ENCODE peak calls at places on chromosome 12, in eight cellular contexts. One of them, this sample, is unnamed.

GRCh38 chr12:98743362-98743953 is 98.4 kb downstream of the APAF1 start:
- DNase-seq in GM12891: peak; percentile 32
- DNase-seq in activated CD4-positive, alpha-beta T cell treated with anti-CD3 and anti-CD28 coated beads, Interleukin-2, amount 50 U/mL, for 1 hour: peak; percentile 22
- DNase-seq in activated naive CD8-positive, alpha-beta T cell treated with anti-CD3 and anti-CD28 coated beads, Interleukin-2, amount 10 ng/mL, durations not matched to agents 7 days and 5 days: peak; percentile 33
- DNase-seq in fibroblast of the aortic adventitia: no peak
- DNase-seq in WTC11: peak; percentile 62
- DNase-seq in kidney: no peak
- DNase-seq in amniotic stem cell: no peak
- DNase-seq in this sample: no peak

GRCh38 chr12:124867389-124867930 is 3.8 kb upstream of the SCARB1 start:
- DNase-seq in GM12891: no peak
- DNase-seq in activated CD4-positive, alpha-beta T cell treated with anti-CD3 and anti-CD28 coated beads, Interleukin-2, amount 50 U/mL, for 1 hour: no peak
- DNase-seq in activated naive CD8-positive, alpha-beta T cell treated with anti-CD3 and anti-CD28 coated beads, Interleukin-2, amount 10 ng/mL, durations not matched to agents 7 days and 5 days: no peak
- DNase-seq in fibroblast of the aortic adventitia: peak; percentile 43
- DNase-seq in WTC11: no peak
- DNase-seq in kidney: no peak
- DNase-seq in amniotic stem cell: no peak
- DNase-seq in this sample: peak; percentile 55

GRCh38 chr12:92140919-92141536 is 4.6 kb downstream of the BTG1 start:
- DNase-seq in GM12891: no peak
- DNase-seq in activated CD4-positive, alpha-beta T cell treated with anti-CD3 and anti-CD28 coated beads, Interleukin-2, amount 50 U/mL, for 1 hour: no peak
- DNase-seq in activated naive CD8-positive, alpha-beta T cell treated with anti-CD3 and anti-CD28 coated beads, Interleukin-2, amount 10 ng/mL, durations not matched to agents 7 days and 5 days: no peak
- DNase-seq in fibroblast of the aortic adventitia: peak; percentile 17
- DNase-seq in WTC11: no peak
- DNase-seq in kidney: no peak
- DNase-seq in amniotic stem cell: no peak
- DNase-seq in this sample: no peak

GRCh38 chr12:80226576-80226975 is 127.2 kb downstream of the OTOGL start:
- DNase-seq in GM12891: no peak
- DNase-seq in activated CD4-positive, alpha-beta T cell treated with anti-CD3 and anti-CD28 coated beads, Interleukin-2, amount 50 U/mL, for 1 hour: no peak
- DNase-seq in activated naive CD8-positive, alpha-beta T cell treated with anti-CD3 and anti-CD28 coated beads, Interleukin-2, amount 10 ng/mL, durations not matched to agents 7 days and 5 days: no peak
- DNase-seq in fibroblast of the aortic adventitia: peak; percentile 45
- DNase-seq in WTC11: no peak
- DNase-seq in kidney: no peak
- DNase-seq in amniotic stem cell: no peak
- DNase-seq in this sample: no peak

GRCh38 chr12:102323799-102324198 is 126.2 kb upstream of the PMCH start:
- DNase-seq in GM12891: no peak
- DNase-seq in activated CD4-positive, alpha-beta T cell treated with anti-CD3 and anti-CD28 coated beads, Interleukin-2, amount 50 U/mL, for 1 hour: no peak
- DNase-seq in activated naive CD8-positive, alpha-beta T cell treated with anti-CD3 and anti-CD28 coated beads, Interleukin-2, amount 10 ng/mL, durations not matched to agents 7 days and 5 days: no peak
- DNase-seq in fibroblast of the aortic adventitia: no peak
- DNase-seq in WTC11: no peak
- DNase-seq in kidney: no peak
- DNase-seq in amniotic stem cell: no peak
- DNase-seq in this sample: no peak

GRCh38 chr12:115149685-115150378 is 465.9 kb upstream of the TBX3 start:
- DNase-seq in GM12891: no peak
- DNase-seq in activated CD4-positive, alpha-beta T cell treated with anti-CD3 and anti-CD28 coated beads, Interleukin-2, amount 50 U/mL, for 1 hour: no peak
- DNase-seq in activated naive CD8-positive, alpha-beta T cell treated with anti-CD3 and anti-CD28 coated beads, Interleukin-2, amount 10 ng/mL, durations not matched to agents 7 days and 5 days: no peak
- DNase-seq in fibroblast of the aortic adventitia: peak; percentile 91
- DNase-seq in WTC11: no peak
- DNase-seq in kidney: no peak
- DNase-seq in amniotic stem cell: peak; percentile 41
- DNase-seq in this sample: no peak

GRCh38 chr12:100574262-100575074 is 984 bp downstream of the GAS2L3 start:
- DNase-seq in GM12891: no peak
- DNase-seq in activated CD4-positive, alpha-beta T cell treated with anti-CD3 and anti-CD28 coated beads, Interleukin-2, amount 50 U/mL, for 1 hour: no peak
- DNase-seq in activated naive CD8-positive, alpha-beta T cell treated with anti-CD3 and anti-CD28 coated beads, Interleukin-2, amount 10 ng/mL, durations not matched to agents 7 days and 5 days: no peak
- DNase-seq in fibroblast of the aortic adventitia: peak; percentile 34
- DNase-seq in WTC11: peak; percentile 23
- DNase-seq in kidney: no peak
- DNase-seq in amniotic stem cell: no peak
- DNase-seq in this sample: peak; percentile 24

GRCh38 chr12:100356646-100357223 is at the start of gene SLC17A8:
- DNase-seq in GM12891: no peak
- DNase-seq in activated CD4-positive, alpha-beta T cell treated with anti-CD3 and anti-CD28 coated beads, Interleukin-2, amount 50 U/mL, for 1 hour: no peak
- DNase-seq in activated naive CD8-positive, alpha-beta T cell treated with anti-CD3 and anti-CD28 coated beads, Interleukin-2, amount 10 ng/mL, durations not matched to agents 7 days and 5 days: no peak
- DNase-seq in fibroblast of the aortic adventitia: no peak
- DNase-seq in WTC11: peak; percentile 64
- DNase-seq in kidney: no peak
- DNase-seq in amniotic stem cell: no peak
- DNase-seq in this sample: peak; percentile 17

GRCh38 chr12:46657416-46658411 is 168.1 kb downstream of the SLC38A4 start:
- DNase-seq in GM12891: no peak
- DNase-seq in activated CD4-positive, alpha-beta T cell treated with anti-CD3 and anti-CD28 coated beads, Interleukin-2, amount 50 U/mL, for 1 hour: no peak
- DNase-seq in activated naive CD8-positive, alpha-beta T cell treated with anti-CD3 and anti-CD28 coated beads, Interleukin-2, amount 10 ng/mL, durations not matched to agents 7 days and 5 days: no peak
- DNase-seq in fibroblast of the aortic adventitia: peak; percentile 51
- DNase-seq in WTC11: no peak
- DNase-seq in kidney: no peak
- DNase-seq in amniotic stem cell: no peak
- DNase-seq in this sample: no peak

GRCh38 chr12:30828686-30829085 is 73.9 kb upstream of the CAPRIN2 start:
- DNase-seq in GM12891: no peak
- DNase-seq in activated CD4-positive, alpha-beta T cell treated with anti-CD3 and anti-CD28 coated beads, Interleukin-2, amount 50 U/mL, for 1 hour: no peak
- DNase-seq in activated naive CD8-positive, alpha-beta T cell treated with anti-CD3 and anti-CD28 coated beads, Interleukin-2, amount 10 ng/mL, durations not matched to agents 7 days and 5 days: no peak
- DNase-seq in fibroblast of the aortic adventitia: no peak
- DNase-seq in WTC11: no peak
- DNase-seq in kidney: no peak
- DNase-seq in amniotic stem cell: no peak
- DNase-seq in this sample: no peak

GRCh38 chr12:81284137-81284536 is 206.3 kb downstream of the ACSS3 start:
- DNase-seq in GM12891: no peak
- DNase-seq in activated CD4-positive, alpha-beta T cell treated with anti-CD3 and anti-CD28 coated beads, Interleukin-2, amount 50 U/mL, for 1 hour: no peak
- DNase-seq in activated naive CD8-positive, alpha-beta T cell treated with anti-CD3 and anti-CD28 coated beads, Interleukin-2, amount 10 ng/mL, durations not matched to agents 7 days and 5 days: no peak
- DNase-seq in fibroblast of the aortic adventitia: no peak
- DNase-seq in WTC11: no peak
- DNase-seq in kidney: no peak
- DNase-seq in amniotic stem cell: no peak
- DNase-seq in this sample: peak; percentile 4

GRCh38 chr12:106274575-106275081 is 26.8 kb upstream of the CKAP4 start:
- DNase-seq in GM12891: no peak
- DNase-seq in activated CD4-positive, alpha-beta T cell treated with anti-CD3 and anti-CD28 coated beads, Interleukin-2, amount 50 U/mL, for 1 hour: no peak
- DNase-seq in activated naive CD8-positive, alpha-beta T cell treated with anti-CD3 and anti-CD28 coated beads, Interleukin-2, amount 10 ng/mL, durations not matched to agents 7 days and 5 days: no peak
- DNase-seq in fibroblast of the aortic adventitia: peak; percentile 46
- DNase-seq in WTC11: no peak
- DNase-seq in kidney: no peak
- DNase-seq in amniotic stem cell: no peak
- DNase-seq in this sample: peak; percentile 67

GRCh38 chr12:54032627-54033100 is at the start of gene HOXC5:
- DNase-seq in GM12891: peak; percentile 67
- DNase-seq in activated CD4-positive, alpha-beta T cell treated with anti-CD3 and anti-CD28 coated beads, Interleukin-2, amount 50 U/mL, for 1 hour: peak; percentile 55
- DNase-seq in activated naive CD8-positive, alpha-beta T cell treated with anti-CD3 and anti-CD28 coated beads, Interleukin-2, amount 10 ng/mL, durations not matched to agents 7 days and 5 days: peak; percentile 70
- DNase-seq in fibroblast of the aortic adventitia: peak; percentile 79
- DNase-seq in WTC11: peak; percentile 86
- DNase-seq in kidney: peak; percentile 87
- DNase-seq in amniotic stem cell: no peak
- DNase-seq in this sample: peak; percentile 86

GRCh38 chr12:9868271-9868815 is 811 bp downstream of the CLEC2B start:
- DNase-seq in GM12891: no peak
- DNase-seq in activated CD4-positive, alpha-beta T cell treated with anti-CD3 and anti-CD28 coated beads, Interleukin-2, amount 50 U/mL, for 1 hour: no peak
- DNase-seq in activated naive CD8-positive, alpha-beta T cell treated with anti-CD3 and anti-CD28 coated beads, Interleukin-2, amount 10 ng/mL, durations not matched to agents 7 days and 5 days: no peak
- DNase-seq in fibroblast of the aortic adventitia: peak; percentile 7
- DNase-seq in WTC11: no peak
- DNase-seq in kidney: no peak
- DNase-seq in amniotic stem cell: no peak
- DNase-seq in this sample: no peak

GRCh38 chr12:12934556-12934955 is 17.4 kb downstream of the GPRC5D start:
- DNase-seq in GM12891: no peak
- DNase-seq in activated CD4-positive, alpha-beta T cell treated with anti-CD3 and anti-CD28 coated beads, Interleukin-2, amount 50 U/mL, for 1 hour: no peak
- DNase-seq in activated naive CD8-positive, alpha-beta T cell treated with anti-CD3 and anti-CD28 coated beads, Interleukin-2, amount 10 ng/mL, durations not matched to agents 7 days and 5 days: no peak
- DNase-seq in fibroblast of the aortic adventitia: no peak
- DNase-seq in WTC11: no peak
- DNase-seq in kidney: no peak
- DNase-seq in amniotic stem cell: no peak
- DNase-seq in this sample: no peak

GRCh38 chr12:119258149-119258548 is 76.4 kb upstream of the CCDC60 start:
- DNase-seq in GM12891: no peak
- DNase-seq in activated CD4-positive, alpha-beta T cell treated with anti-CD3 and anti-CD28 coated beads, Interleukin-2, amount 50 U/mL, for 1 hour: no peak
- DNase-seq in activated naive CD8-positive, alpha-beta T cell treated with anti-CD3 and anti-CD28 coated beads, Interleukin-2, amount 10 ng/mL, durations not matched to agents 7 days and 5 days: no peak
- DNase-seq in fibroblast of the aortic adventitia: no peak
- DNase-seq in WTC11: no peak
- DNase-seq in kidney: no peak
- DNase-seq in amniotic stem cell: no peak
- DNase-seq in this sample: no peak

GRCh38 chr12:85350356-85350755 is 70.3 kb downstream of the ALX1 start:
- DNase-seq in GM12891: no peak
- DNase-seq in activated CD4-positive, alpha-beta T cell treated with anti-CD3 and anti-CD28 coated beads, Interleukin-2, amount 50 U/mL, for 1 hour: no peak
- DNase-seq in activated naive CD8-positive, alpha-beta T cell treated with anti-CD3 and anti-CD28 coated beads, Interleukin-2, amount 10 ng/mL, durations not matched to agents 7 days and 5 days: no peak
- DNase-seq in fibroblast of the aortic adventitia: no peak
- DNase-seq in WTC11: no peak
- DNase-seq in kidney: no peak
- DNase-seq in amniotic stem cell: no peak
- DNase-seq in this sample: no peak

GRCh38 chr12:1369942-1370620 is 224.3 kb downstream of the FBXL14 start:
- DNase-seq in GM12891: no peak
- DNase-seq in activated CD4-positive, alpha-beta T cell treated with anti-CD3 and anti-CD28 coated beads, Interleukin-2, amount 50 U/mL, for 1 hour: no peak
- DNase-seq in activated naive CD8-positive, alpha-beta T cell treated with anti-CD3 and anti-CD28 coated beads, Interleukin-2, amount 10 ng/mL, durations not matched to agents 7 days and 5 days: no peak
- DNase-seq in fibroblast of the aortic adventitia: no peak
- DNase-seq in WTC11: no peak
- DNase-seq in kidney: no peak
- DNase-seq in amniotic stem cell: no peak
- DNase-seq in this sample: no peak

GRCh38 chr12:14810167-14810952 is 3.6 kb downstream of the SMCO3 start:
- DNase-seq in GM12891: no peak
- DNase-seq in activated CD4-positive, alpha-beta T cell treated with anti-CD3 and anti-CD28 coated beads, Interleukin-2, amount 50 U/mL, for 1 hour: no peak
- DNase-seq in activated naive CD8-positive, alpha-beta T cell treated with anti-CD3 and anti-CD28 coated beads, Interleukin-2, amount 10 ng/mL, durations not matched to agents 7 days and 5 days: no peak
- DNase-seq in fibroblast of the aortic adventitia: no peak
- DNase-seq in WTC11: no peak
- DNase-seq in kidney: no peak
- DNase-seq in amniotic stem cell: no peak
- DNase-seq in this sample: no peak

GRCh38 chr12:2467447-2468195 is 327.1 kb upstream of the FKBP4 start:
- DNase-seq in GM12891: no peak
- DNase-seq in activated CD4-positive, alpha-beta T cell treated with anti-CD3 and anti-CD28 coated beads, Interleukin-2, amount 50 U/mL, for 1 hour: no peak
- DNase-seq in activated naive CD8-positive, alpha-beta T cell treated with anti-CD3 and anti-CD28 coated beads, Interleukin-2, amount 10 ng/mL, durations not matched to agents 7 days and 5 days: no peak
- DNase-seq in fibroblast of the aortic adventitia: no peak
- DNase-seq in WTC11: no peak
- DNase-seq in kidney: no peak
- DNase-seq in amniotic stem cell: no peak
- DNase-seq in this sample: no peak

GRCh38 chr12:123030686-123031085 is 50.2 kb downstream of the ARL6IP4 start:
- DNase-seq in GM12891: no peak
- DNase-seq in activated CD4-positive, alpha-beta T cell treated with anti-CD3 and anti-CD28 coated beads, Interleukin-2, amount 50 U/mL, for 1 hour: no peak
- DNase-seq in activated naive CD8-positive, alpha-beta T cell treated with anti-CD3 and anti-CD28 coated beads, Interleukin-2, amount 10 ng/mL, durations not matched to agents 7 days and 5 days: no peak
- DNase-seq in fibroblast of the aortic adventitia: no peak
- DNase-seq in WTC11: no peak
- DNase-seq in kidney: no peak
- DNase-seq in amniotic stem cell: no peak
- DNase-seq in this sample: no peak

GRCh38 chr12:57176846-57177245 is 29.4 kb upstream of the LRP1-AS start:
- DNase-seq in GM12891: no peak
- DNase-seq in activated CD4-positive, alpha-beta T cell treated with anti-CD3 and anti-CD28 coated beads, Interleukin-2, amount 50 U/mL, for 1 hour: no peak
- DNase-seq in activated naive CD8-positive, alpha-beta T cell treated with anti-CD3 and anti-CD28 coated beads, Interleukin-2, amount 10 ng/mL, durations not matched to agents 7 days and 5 days: no peak
- DNase-seq in fibroblast of the aortic adventitia: peak; percentile 35
- DNase-seq in WTC11: no peak
- DNase-seq in kidney: no peak
- DNase-seq in amniotic stem cell: no peak
- DNase-seq in this sample: no peak

GRCh38 chr12:108047130-108047550 is 81.9 kb upstream of the WSCD2 start:
- DNase-seq in GM12891: no peak
- DNase-seq in activated CD4-positive, alpha-beta T cell treated with anti-CD3 and anti-CD28 coated beads, Interleukin-2, amount 50 U/mL, for 1 hour: no peak
- DNase-seq in activated naive CD8-positive, alpha-beta T cell treated with anti-CD3 and anti-CD28 coated beads, Interleukin-2, amount 10 ng/mL, durations not matched to agents 7 days and 5 days: no peak
- DNase-seq in fibroblast of the aortic adventitia: peak; percentile 22
- DNase-seq in WTC11: no peak
- DNase-seq in kidney: no peak
- DNase-seq in amniotic stem cell: no peak
- DNase-seq in this sample: no peak

GRCh38 chr12:14771651-14772137 is 31.6 kb downstream of the WBP11 start:
- DNase-seq in GM12891: no peak
- DNase-seq in activated CD4-positive, alpha-beta T cell treated with anti-CD3 and anti-CD28 coated beads, Interleukin-2, amount 50 U/mL, for 1 hour: peak; percentile 44
- DNase-seq in activated naive CD8-positive, alpha-beta T cell treated with anti-CD3 and anti-CD28 coated beads, Interleukin-2, amount 10 ng/mL, durations not matched to agents 7 days and 5 days: no peak
- DNase-seq in fibroblast of the aortic adventitia: no peak
- DNase-seq in WTC11: peak; percentile 23
- DNase-seq in kidney: no peak
- DNase-seq in amniotic stem cell: no peak
- DNase-seq in this sample: no peak

GRCh38 chr12:41019461-41019860 is 168.7 kb upstream of the PDZRN4 start:
- DNase-seq in GM12891: no peak
- DNase-seq in activated CD4-positive, alpha-beta T cell treated with anti-CD3 and anti-CD28 coated beads, Interleukin-2, amount 50 U/mL, for 1 hour: no peak
- DNase-seq in activated naive CD8-positive, alpha-beta T cell treated with anti-CD3 and anti-CD28 coated beads, Interleukin-2, amount 10 ng/mL, durations not matched to agents 7 days and 5 days: no peak
- DNase-seq in fibroblast of the aortic adventitia: no peak
- DNase-seq in WTC11: no peak
- DNase-seq in kidney: no peak
- DNase-seq in amniotic stem cell: no peak
- DNase-seq in this sample: no peak

GRCh38 chr12:89574736-89575208 is 48.9 kb upstream of the POC1B start:
- DNase-seq in GM12891: no peak
- DNase-seq in activated CD4-positive, alpha-beta T cell treated with anti-CD3 and anti-CD28 coated beads, Interleukin-2, amount 50 U/mL, for 1 hour: no peak
- DNase-seq in activated naive CD8-positive, alpha-beta T cell treated with anti-CD3 and anti-CD28 coated beads, Interleukin-2, amount 10 ng/mL, durations not matched to agents 7 days and 5 days: no peak
- DNase-seq in fibroblast of the aortic adventitia: peak; percentile 57
- DNase-seq in WTC11: no peak
- DNase-seq in kidney: no peak
- DNase-seq in amniotic stem cell: no peak
- DNase-seq in this sample: peak; percentile 28